ENCODE peak calls at places on chromosomes 11 and 22, in nine cellular contexts. R is left ventricle myocardium inferior, B is IMR-90, Z is progenitor cell of endocrine pancreas, L is pancreas, O is fibroblast of mammary gland, C is heart right ventricle, M is HCT116, N is astrocyte of the spinal cord. Y is an unnamed sample.
A peak's percentile ranks its signal among the peaks of the same experiment; 100 is the strongest.

GRCh38 chr22:17963015-17963414 is 61.3 kb downstream of the MICAL3 start:
- DNase-seq in M (no peak), O (no peak), B (no peak), L (no peak), N (no peak), C (no peak), Z (no peak), R (no peak), Y (no peak)

GRCh38 chr22:46626911-46627805 is 7.0 kb downstream of the GRAMD4 start:
- DNase-seq in Z (no peak), L (no peak), O (no peak), R (no peak), C (peak; percentile 13), M (no peak), N (no peak), B (no peak), Y (no peak)

GRCh38 chr11:94767701-94768601 is at the start of gene AMOTL1:
- DNase-seq in C (peak; percentile 89), O (peak; percentile 76), R (peak; percentile 90), L (peak; percentile 90), M (peak; percentile 65), B (peak; percentile 76), N (peak; percentile 89), Z (peak; percentile 76), Y (peak; percentile 50)

GRCh38 chr11:7014118-7014517 is 6.0 kb downstream of the ZNF214 start:
- DNase-seq in L (no peak), O (no peak), M (no peak), N (no peak), B (no peak), R (no peak), Z (no peak), C (no peak), Y (no peak)

GRCh38 chr11:103659743-103660142 is 376.7 kb upstream of the DDI1 start:
- DNase-seq in R (no peak), O (no peak), C (no peak), Z (no peak), B (peak; percentile 62), M (no peak), L (no peak), N (no peak), Y (no peak)

GRCh38 chr11:62611705-62612365 is 740 bp downstream of the EML3 start:
- DNase-seq in Z (no peak), C (peak; percentile 49), O (peak; percentile 76), L (no peak), R (peak; percentile 57), N (peak; percentile 72), B (peak; percentile 60), M (no peak), Y (no peak)

GRCh38 chr11:113119074-113119473 is 157.9 kb downstream of the NCAM1 start:
- DNase-seq in C (no peak), O (no peak), R (no peak), N (peak; percentile 10), Z (no peak), M (no peak), L (no peak), B (no peak), Y (no peak)

GRCh38 chr22:43301866-43302265 is 41.3 kb downstream of the SCUBE1 start:
- DNase-seq in M (no peak), C (no peak), R (no peak), L (no peak), O (no peak), N (no peak), Z (no peak), B (no peak), Y (no peak)

DNA sequence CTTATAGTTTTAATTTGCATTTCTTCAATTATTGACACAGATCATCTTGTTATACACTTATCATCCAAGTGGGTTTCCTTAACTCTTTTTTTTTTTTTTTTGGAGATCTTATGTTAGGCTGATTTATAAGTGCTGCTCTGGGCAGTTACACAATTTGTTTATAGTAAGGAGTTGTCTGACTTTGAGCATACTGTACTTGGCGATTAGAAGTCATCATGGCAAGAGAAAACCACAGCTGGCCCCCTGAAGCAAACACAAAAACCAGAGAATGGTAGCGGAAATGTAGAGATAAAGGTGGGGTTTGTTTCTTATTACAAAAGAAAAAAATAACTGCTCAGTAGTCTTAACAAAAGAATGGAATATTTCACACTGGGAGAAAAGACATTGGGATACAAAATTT is 292.6 kb downstream of the SWAP70 start:
- DNase-seq in O (no peak), L (no peak), B (peak; percentile 41), R (no peak), Z (no peak), N (no peak), C (no peak), M (no peak), Y (no peak)
- TF ChIP-seq CTCF in O (no peak), L (no peak), B (no peak), R (no peak), Z (no peak), N (no peak), C (no peak), M (no peak), Y (no peak)

GRCh38 chr11:95991101-95991500 is 67.2 kb upstream of the MTMR2 start:
- DNase-seq in B (no peak), R (no peak), M (no peak), Z (no peak), C (no peak), O (no peak), N (peak; percentile 33), L (no peak), Y (no peak)
- TF ChIP-seq CTCF in B (no peak), R (no peak), M (no peak), Z (no peak), C (no peak), O (no peak), N (no peak), L (no peak), Y (no peak)

DNA sequence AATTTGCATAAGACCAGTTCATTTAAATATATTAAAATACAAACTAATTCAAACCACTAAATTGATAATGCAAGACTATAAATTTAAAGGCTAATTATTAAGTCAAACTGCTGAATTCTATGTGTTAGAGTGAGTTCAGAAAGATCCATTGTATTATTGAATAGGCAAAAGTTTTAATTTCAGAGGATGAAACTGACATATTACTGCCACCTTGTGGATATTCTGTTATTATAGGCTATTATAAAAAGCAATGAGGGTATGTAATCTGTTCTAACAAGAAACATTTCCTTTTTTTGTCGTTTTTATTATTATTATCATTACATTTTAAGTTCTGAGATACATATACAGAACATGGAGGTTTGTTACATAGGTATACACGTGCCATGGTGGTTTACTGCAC is 20.9 kb upstream of the NAALAD2 start:
- DNase-seq in L (no peak), N (peak; percentile 11), O (peak; percentile 4), R (no peak), M (no peak), C (no peak), B (no peak), Z (no peak), Y (no peak)
- TF ChIP-seq CTCF in L (no peak), N (peak; percentile 27), O (peak; percentile 31), R (peak; percentile 49), M (peak; percentile 42), C (peak; percentile 41), B (peak; percentile 38), Z (peak; percentile 63), Y (no peak)

GRCh38 chr22:26033586-26033985 is 135.7 kb upstream of the SEZ6L start:
- DNase-seq in R (no peak), N (no peak), L (no peak), B (no peak), M (no peak), Z (no peak), C (no peak), O (no peak), Y (no peak)
- TF ChIP-seq CTCF in R (no peak), N (no peak), L (no peak), B (no peak), M (no peak), Z (no peak), C (no peak), O (no peak), Y (no peak)

GRCh38 chr11:2389344-2390026 is 11.1 kb upstream of the TSSC4 start:
- DNase-seq in C (no peak), B (no peak), N (no peak), R (no peak), M (no peak), L (no peak), O (no peak), Z (no peak), Y (no peak)
- TF ChIP-seq CTCF in C (no peak), B (no peak), N (peak; percentile 33), R (no peak), M (peak; percentile 30), L (no peak), O (no peak), Z (no peak), Y (no peak)

GRCh38 chr11:12531020-12531419 is 143.2 kb upstream of the TEAD1 start:
- DNase-seq in Z (no peak), L (no peak), R (no peak), C (no peak), O (no peak), B (no peak), N (no peak), M (no peak), Y (no peak)
- TF ChIP-seq CTCF in Z (no peak), L (no peak), R (no peak), C (no peak), O (no peak), B (no peak), N (no peak), M (no peak), Y (no peak)

DNA sequence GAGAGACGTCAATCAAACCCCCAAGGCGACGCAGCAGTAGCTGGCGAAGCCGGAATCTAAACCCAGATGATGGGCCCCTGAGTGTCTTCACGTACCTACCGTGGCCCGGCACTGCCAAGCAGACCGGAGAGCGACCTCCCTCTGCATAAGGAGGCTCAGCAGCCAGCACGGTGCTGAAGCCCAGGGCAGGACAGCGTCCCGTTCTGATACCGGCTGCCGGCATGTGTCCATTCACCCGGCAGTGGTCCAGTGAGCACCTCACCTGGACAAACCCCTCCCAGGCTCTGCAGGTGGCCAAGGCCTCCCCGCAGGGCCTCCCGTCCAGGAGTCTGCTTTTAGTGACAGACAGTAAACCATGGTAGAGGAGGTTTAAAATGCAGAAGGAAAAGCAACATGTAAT is 142.0 kb downstream of the BRD1 start:
- DNase-seq in N (no peak), C (no peak), L (no peak), R (no peak), O (no peak), M (no peak), B (no peak), Z (no peak), Y (no peak)
- TF ChIP-seq CTCF in N (no peak), C (no peak), L (no peak), R (no peak), O (no peak), M (no peak), B (no peak), Z (no peak), Y (no peak)

GRCh38 chr11:106827687-106828086 is 190.6 kb downstream of the GUCY1A2 start:
- DNase-seq in L (no peak), C (peak; percentile 8), Z (no peak), N (no peak), R (no peak), M (no peak), B (no peak), O (no peak), Y (no peak)
- TF ChIP-seq CTCF in L (no peak), C (no peak), Z (no peak), N (no peak), R (no peak), M (no peak), B (no peak), O (no peak), Y (no peak)

DNA sequence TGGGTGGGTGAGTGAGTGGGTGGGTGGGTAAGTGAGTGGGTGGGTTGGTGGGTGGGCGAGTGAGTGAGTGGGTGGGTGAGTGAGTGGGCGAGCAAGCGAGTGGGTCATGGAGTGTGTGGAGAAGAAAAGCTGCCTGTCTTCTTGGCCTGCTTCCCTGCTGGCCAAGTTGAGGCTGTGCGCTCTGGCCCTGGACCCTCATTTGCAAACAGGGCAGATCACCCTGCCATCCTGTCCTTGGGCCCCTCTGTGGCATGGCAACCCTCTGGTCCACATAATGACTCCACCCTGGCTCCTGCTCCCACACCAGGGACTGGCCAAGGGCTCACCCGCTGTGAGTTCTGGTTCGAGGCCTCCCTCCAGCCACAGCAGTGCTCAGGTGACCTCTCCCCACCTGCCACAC is 35.1 kb downstream of the CAPN1 start:
- DNase-seq in Z (no peak), N (no peak), C (no peak), L (no peak), B (no peak), R (no peak), O (no peak), M (no peak), Y (no peak)
- TF ChIP-seq CTCF in Z (peak; percentile 8), N (no peak), C (no peak), L (no peak), B (no peak), R (no peak), O (no peak), M (no peak), Y (no peak)

Y was measured in omental fat pad.